ENCODE peak calls at places on chromosomes 6 and 20, in four cellular contexts. One of them, this sample, is unnamed.

GRCh38 chr6:33247977-33248642 is 23.6 kb downstream of the VPS52 start:
- DNase-seq in K562: peak; percentile 84
- DNase-seq in left ventricle myocardium inferior: peak; percentile 89
- DNase-seq in IMR-90: peak; percentile 81
- DNase-seq in this sample: peak; percentile 87

GRCh38 chr6:146984251-146984924 is 219.8 kb upstream of the STXBP5 start:
- DNase-seq in K562: no peak
- DNase-seq in left ventricle myocardium inferior: no peak
- DNase-seq in IMR-90: peak; percentile 24
- DNase-seq in this sample: no peak

GRCh38 chr6:159039885-159040258 is 4.9 kb downstream of the TAGAP start:
- DNase-seq in left ventricle myocardium inferior: no peak
- DNase-seq in IMR-90: no peak
- DNase-seq in K562: no peak
- DNase-seq in this sample: no peak

GRCh38 chr6:56652231-56652630 is 9.5 kb upstream of the DST start:
- DNase-seq in K562: no peak
- DNase-seq in left ventricle myocardium inferior: no peak
- DNase-seq in IMR-90: peak; percentile 64
- DNase-seq in this sample: no peak

GRCh38 chr6:195861-196360 is 96.4 kb upstream of the DUSP22 start:
- DNase-seq in K562: no peak
- DNase-seq in left ventricle myocardium inferior: peak; percentile 40
- DNase-seq in IMR-90: peak; percentile 22
- DNase-seq in this sample: no peak

GRCh38 chr6:106334646-106335448 is 9.3 kb upstream of the ATG5 start:
- DNase-seq in left ventricle myocardium inferior: no peak
- DNase-seq in IMR-90: peak; percentile 47
- DNase-seq in K562: peak; percentile 69
- DNase-seq in this sample: no peak

GRCh38 chr6:118892248-118893094 is 1.5 kb upstream of the ASF1A start:
- DNase-seq in left ventricle myocardium inferior: no peak
- DNase-seq in K562: peak; percentile 10
- DNase-seq in IMR-90: no peak
- DNase-seq in this sample: no peak

GRCh38 chr6:168088161-168089106 is 9.4 kb upstream of the FRMD1 start:
- DNase-seq in K562: no peak
- DNase-seq in IMR-90: peak; percentile 74
- DNase-seq in left ventricle myocardium inferior: peak; percentile 33
- DNase-seq in this sample: no peak

GRCh38 chr20:57656821-57657536 is 36.8 kb upstream of the ZBP1 start:
- DNase-seq in left ventricle myocardium inferior: peak; percentile 13
- DNase-seq in K562: peak; percentile 6
- DNase-seq in IMR-90: no peak
- DNase-seq in this sample: no peak

DNA sequence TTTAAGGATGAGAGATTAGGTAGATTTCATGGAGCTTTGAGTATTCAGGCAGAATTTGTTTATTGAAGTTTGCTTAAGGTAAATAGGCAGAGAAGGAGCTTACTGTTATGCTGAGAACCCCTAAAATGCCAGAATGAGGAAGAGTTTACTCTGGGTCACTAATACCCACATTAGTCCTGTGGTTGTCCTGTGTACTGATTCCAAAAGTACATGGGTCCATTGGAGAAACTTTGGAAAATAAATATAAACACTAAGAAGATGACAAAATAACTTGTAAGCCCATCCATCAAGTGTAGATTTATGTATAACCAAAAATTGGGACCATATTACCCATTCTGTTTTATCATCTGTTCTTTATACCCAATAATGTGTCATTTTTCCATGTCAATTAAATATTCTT is 31.6 kb downstream of the ENPP1 start:
- DNase-seq in K562: no peak
- DNase-seq in IMR-90: peak; percentile 15
- DNase-seq in left ventricle myocardium inferior: no peak
- DNase-seq in this sample: no peak
- H3K27ac ChIP-seq in K562: no peak overlapping the region
- H3K27ac ChIP-seq in IMR-90: no peak overlapping the region
- H3K27ac ChIP-seq in left ventricle myocardium inferior: no peak overlapping the region
- H3K27ac ChIP-seq in this sample: no peak overlapping the region

GRCh38 chr20:51442602-51443001 is 99.9 kb downstream of the NFATC2 start:
- DNase-seq in left ventricle myocardium inferior: no peak
- DNase-seq in K562: no peak
- DNase-seq in IMR-90: no peak
- DNase-seq in this sample: no peak

GRCh38 chr20:51437182-51437923 is 105.2 kb downstream of the NFATC2 start:
- DNase-seq in IMR-90: no peak
- DNase-seq in K562: peak; percentile 30
- DNase-seq in left ventricle myocardium inferior: no peak
- DNase-seq in this sample: no peak

GRCh38 chr20:51438136-51438535 is 104.4 kb downstream of the NFATC2 start:
- DNase-seq in left ventricle myocardium inferior: no peak
- DNase-seq in K562: no peak
- DNase-seq in IMR-90: no peak
- DNase-seq in this sample: no peak

GRCh38 chr20:51440589-51440988 is 101.9 kb downstream of the NFATC2 start:
- DNase-seq in K562: no peak
- DNase-seq in IMR-90: no peak
- DNase-seq in left ventricle myocardium inferior: no peak
- DNase-seq in this sample: no peak

DNA sequence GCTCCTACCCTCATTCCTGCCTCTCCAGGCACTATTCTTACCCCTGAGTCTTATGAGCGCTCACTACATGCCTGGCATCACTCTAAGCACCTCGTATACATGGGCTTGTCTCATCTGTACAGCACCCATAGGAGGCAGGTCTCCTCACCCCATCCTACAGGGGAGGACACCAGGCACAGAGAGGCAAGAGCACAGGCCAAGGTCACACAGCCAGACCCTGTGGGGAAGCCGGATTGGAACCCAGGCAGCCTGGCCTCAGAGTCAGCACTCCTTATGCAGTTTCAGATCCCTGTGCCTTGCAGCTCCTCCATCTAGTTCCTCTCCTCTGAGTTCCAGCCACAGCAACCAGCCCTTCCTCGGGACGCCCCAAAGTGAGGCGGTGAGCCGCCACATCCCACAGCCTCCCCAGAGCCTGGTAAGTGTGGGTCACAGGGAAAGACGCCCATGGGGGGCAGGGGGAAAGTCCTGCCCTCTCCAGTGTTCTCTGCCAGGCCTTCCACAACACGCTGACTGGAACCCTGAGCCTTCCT is 103.3 kb downstream of the NFATC2 start:
- DNase-seq in IMR-90: no peak
- DNase-seq in K562: no peak
- DNase-seq in left ventricle myocardium inferior: no peak
- DNase-seq in this sample: no peak
- H3K27ac ChIP-seq in IMR-90: no peak overlapping the region
- H3K27ac ChIP-seq in K562: no peak overlapping the region
- H3K27ac ChIP-seq in left ventricle myocardium inferior: no peak overlapping the region
- H3K27ac ChIP-seq in this sample: no peak overlapping the region

GRCh38 chr20:31923388-31924271 is 28.2 kb downstream of the PDRG1 start:
- DNase-seq in left ventricle myocardium inferior: no peak
- DNase-seq in IMR-90: no peak
- DNase-seq in K562: no peak
- DNase-seq in this sample: no peak
- H3K27ac ChIP-seq in left ventricle myocardium inferior: no peak overlapping the region
- H3K27ac ChIP-seq in IMR-90: no peak overlapping the region
- H3K27ac ChIP-seq in K562: no peak overlapping the region
- H3K27ac ChIP-seq in this sample: no peak overlapping the region

DNA sequence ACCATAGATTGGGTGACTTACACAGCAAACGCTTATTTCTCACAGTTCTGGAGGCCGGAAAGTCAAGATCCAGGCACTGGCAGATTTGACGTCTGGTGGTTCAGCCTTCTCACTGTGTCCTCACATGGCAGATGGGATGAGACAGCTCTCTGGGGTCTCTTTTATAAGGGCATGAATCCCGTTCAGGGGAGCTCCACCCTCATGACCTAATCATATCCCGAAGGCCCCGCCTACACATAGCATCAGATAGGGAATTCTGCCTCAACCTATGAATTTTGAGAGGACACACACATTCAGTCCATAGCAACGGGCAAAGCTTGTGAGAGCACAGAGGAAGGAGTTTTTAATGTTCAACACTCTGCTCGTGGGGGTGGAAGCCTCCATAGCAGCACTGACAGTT is 27.5 kb downstream of the DAAM2 start:
- DNase-seq in K562: no peak
- DNase-seq in IMR-90: no peak
- DNase-seq in left ventricle myocardium inferior: no peak
- DNase-seq in this sample: no peak
- H3K27ac ChIP-seq in K562: no peak overlapping the region
- H3K27ac ChIP-seq in IMR-90: no peak overlapping the region
- H3K27ac ChIP-seq in left ventricle myocardium inferior: peak overlapping the region; percentile 81
- H3K27ac ChIP-seq in this sample: peak overlapping the region; percentile 71

GRCh38 chr6:70864404-70864803 is 92.5 kb downstream of the B3GAT2 start:
- DNase-seq in left ventricle myocardium inferior: no peak
- DNase-seq in IMR-90: no peak
- DNase-seq in K562: no peak
- DNase-seq in this sample: no peak
- H3K27ac ChIP-seq in left ventricle myocardium inferior: no peak overlapping the region
- H3K27ac ChIP-seq in IMR-90: no peak overlapping the region
- H3K27ac ChIP-seq in K562: no peak overlapping the region
- H3K27ac ChIP-seq in this sample: no peak overlapping the region

This sample was measured in substantia nigra.